ENCODE peak calls at places on chromosomes 11 and 22, in six cellular contexts. U, O, Q, X, Z and L are unnamed samples.

GRCh38 chr11:96227244-96227643 is 115.8 kb downstream of the MAML2 start:
- DNase-seq in U (no peak), O (no peak), Q (no peak), X (no peak), Z (no peak), L (no peak)

GRCh38 chr22:36029406-36029755 is 757 bp upstream of the RBFOX2 start:
- DNase-seq in U (no peak), O (no peak), Q (no peak), X (no peak), Z (no peak), L (no peak)

GRCh38 chr11:101127699-101128570 is 1.7 kb downstream of the PGR start:
- DNase-seq in U (no peak), O (no peak), Q (peak), X (no peak), Z (no peak), L (peak)

GRCh38 chr22:25334091-25334490 is 114.7 kb downstream of the CRYBB2 start:
- DNase-seq in U (peak), O (no peak), Q (no peak), X (peak), Z (peak), L (no peak)

GRCh38 chr11:17774232-17775034 is 39.9 kb downstream of the KCNC1 start:
- DNase-seq in U (no peak), O (no peak), Q (no peak), X (no peak), Z (no peak), L (peak)

GRCh38 chr22:39574779-39575551 is 4.4 kb downstream of the CACNA1I start:
- DNase-seq in U (no peak), O (peak), Q (peak), X (no peak), Z (peak), L (peak)

GRCh38 chr11:33435201-33435600 is 178.0 kb downstream of the HIPK3 start:
- DNase-seq in U (no peak), O (no peak), Q (no peak), X (no peak), Z (no peak), L (no peak)

GRCh38 chr11:11413776-11414175 is 60.7 kb upstream of the CSNK2A3 start:
- DNase-seq in U (no peak), O (no peak), Q (no peak), X (no peak), Z (no peak), L (no peak)

GRCh38 chr22:27226666-27227065 is 569.3 kb downstream of the MIAT start:
- DNase-seq in U (no peak), O (peak), Q (peak), X (no peak), Z (no peak), L (peak)

GRCh38 chr11:64523456-64524187 is 67.4 kb upstream of the SLC22A12 start:
- DNase-seq in U (no peak), O (no peak), Q (no peak), X (no peak), Z (no peak), L (no peak)

GRCh38 chr11:44754876-44755552 is 28.3 kb downstream of the TSPAN18 start:
- DNase-seq in U (no peak), O (no peak), Q (no peak), X (no peak), Z (no peak), L (no peak)

GRCh38 chr11:9774109-9774508 is 110.2 kb downstream of the SWAP70 start:
- DNase-seq in U (no peak), O (no peak), Q (no peak), X (no peak), Z (no peak), L (no peak)

GRCh38 chr11:69129647-69130046 is 26.1 kb upstream of the SMIM38 start:
- DNase-seq in U (no peak), O (no peak), Q (no peak), X (no peak), Z (no peak), L (no peak)

GRCh38 chr11:78216571-78217287 is 28.0 kb downstream of the USP35 start:
- DNase-seq in U (no peak), O (peak), Q (no peak), X (no peak), Z (no peak), L (no peak)